ENCODE peak calls at places on chromosomes 5 and 9, in six cellular contexts. One of them, this sample, is unnamed.

GRCh38 chr5:69315972-69316371 is 16.6 kb downstream of the CCDC125 start:
- DNase-seq in endodermal cell: no peak
- DNase-seq in activated naive CD4-positive, alpha-beta T cell: no peak
- DNase-seq in activated CD4-positive, alpha-beta T cell treated with anti-CD3 and anti-CD28 coated beads, Interleukin-2, amount 50 U/mL, for 1 hour: no peak
- DNase-seq in nephron progenitor cell: no peak
- DNase-seq in NCI-H510A: no peak
- DNase-seq in this sample: no peak

GRCh38 chr5:69265931-69266330 is 31.2 kb downstream of the CDK7 start:
- DNase-seq in endodermal cell: peak
- DNase-seq in activated naive CD4-positive, alpha-beta T cell: no peak
- DNase-seq in activated CD4-positive, alpha-beta T cell treated with anti-CD3 and anti-CD28 coated beads, Interleukin-2, amount 50 U/mL, for 1 hour: no peak
- DNase-seq in nephron progenitor cell: peak
- DNase-seq in NCI-H510A: no peak
- DNase-seq in this sample: no peak

GRCh38 chr5:1778138-1779020 is 21.3 kb downstream of the MRPL36 start:
- DNase-seq in endodermal cell: no peak
- DNase-seq in activated naive CD4-positive, alpha-beta T cell: no peak
- DNase-seq in activated CD4-positive, alpha-beta T cell treated with anti-CD3 and anti-CD28 coated beads, Interleukin-2, amount 50 U/mL, for 1 hour: no peak
- DNase-seq in nephron progenitor cell: no peak
- DNase-seq in NCI-H510A: no peak
- DNase-seq in this sample: no peak

GRCh38 chr5:36261186-36261585 is 19.5 kb upstream of the NADK2 start:
- DNase-seq in endodermal cell: no peak
- DNase-seq in activated naive CD4-positive, alpha-beta T cell: no peak
- DNase-seq in activated CD4-positive, alpha-beta T cell treated with anti-CD3 and anti-CD28 coated beads, Interleukin-2, amount 50 U/mL, for 1 hour: no peak
- DNase-seq in nephron progenitor cell: no peak
- DNase-seq in NCI-H510A: no peak
- DNase-seq in this sample: no peak

GRCh38 chr5:141655020-141655419 is 3.8 kb upstream of the FCHSD1 start:
- DNase-seq in endodermal cell: no peak
- DNase-seq in activated naive CD4-positive, alpha-beta T cell: no peak
- DNase-seq in activated CD4-positive, alpha-beta T cell treated with anti-CD3 and anti-CD28 coated beads, Interleukin-2, amount 50 U/mL, for 1 hour: no peak
- DNase-seq in nephron progenitor cell: no peak
- DNase-seq in NCI-H510A: no peak
- DNase-seq in this sample: no peak

GRCh38 chr5:96509313-96509712 is 76.3 kb upstream of the PCSK1 start:
- DNase-seq in endodermal cell: no peak
- DNase-seq in activated naive CD4-positive, alpha-beta T cell: no peak
- DNase-seq in activated CD4-positive, alpha-beta T cell treated with anti-CD3 and anti-CD28 coated beads, Interleukin-2, amount 50 U/mL, for 1 hour: no peak
- DNase-seq in nephron progenitor cell: no peak
- DNase-seq in NCI-H510A: no peak
- DNase-seq in this sample: no peak

GRCh38 chr5:142023836-142024235 is 11.0 kb upstream of the GNPDA1 start:
- DNase-seq in endodermal cell: peak
- DNase-seq in activated naive CD4-positive, alpha-beta T cell: no peak
- DNase-seq in activated CD4-positive, alpha-beta T cell treated with anti-CD3 and anti-CD28 coated beads, Interleukin-2, amount 50 U/mL, for 1 hour: no peak
- DNase-seq in nephron progenitor cell: no peak
- DNase-seq in NCI-H510A: no peak
- DNase-seq in this sample: no peak

GRCh38 chr5:32506809-32507208 is 62.3 kb upstream of the ZFR start:
- DNase-seq in endodermal cell: no peak
- DNase-seq in activated naive CD4-positive, alpha-beta T cell: no peak
- DNase-seq in activated CD4-positive, alpha-beta T cell treated with anti-CD3 and anti-CD28 coated beads, Interleukin-2, amount 50 U/mL, for 1 hour: no peak
- DNase-seq in nephron progenitor cell: no peak
- DNase-seq in NCI-H510A: no peak
- DNase-seq in this sample: no peak

GRCh38 chr5:148816822-148817221 is 9.6 kb upstream of the ADRB2 start:
- DNase-seq in endodermal cell: no peak
- DNase-seq in activated naive CD4-positive, alpha-beta T cell: no peak
- DNase-seq in activated CD4-positive, alpha-beta T cell treated with anti-CD3 and anti-CD28 coated beads, Interleukin-2, amount 50 U/mL, for 1 hour: no peak
- DNase-seq in nephron progenitor cell: no peak
- DNase-seq in NCI-H510A: no peak
- DNase-seq in this sample: no peak

GRCh38 chr5:148794729-148795590 is 31.5 kb upstream of the ADRB2 start:
- DNase-seq in endodermal cell: no peak
- DNase-seq in activated naive CD4-positive, alpha-beta T cell: no peak
- DNase-seq in activated CD4-positive, alpha-beta T cell treated with anti-CD3 and anti-CD28 coated beads, Interleukin-2, amount 50 U/mL, for 1 hour: no peak
- DNase-seq in nephron progenitor cell: no peak
- DNase-seq in NCI-H510A: no peak
- DNase-seq in this sample: no peak

GRCh38 chr5:138449501-138450239 is 10.8 kb downstream of the REEP2 start:
- DNase-seq in endodermal cell: peak
- DNase-seq in activated naive CD4-positive, alpha-beta T cell: peak
- DNase-seq in activated CD4-positive, alpha-beta T cell treated with anti-CD3 and anti-CD28 coated beads, Interleukin-2, amount 50 U/mL, for 1 hour: peak
- DNase-seq in nephron progenitor cell: peak
- DNase-seq in NCI-H510A: peak
- DNase-seq in this sample: peak

GRCh38 chr5:41346609-41347008 is 133.3 kb upstream of the C6 start:
- DNase-seq in endodermal cell: no peak
- DNase-seq in activated naive CD4-positive, alpha-beta T cell: no peak
- DNase-seq in activated CD4-positive, alpha-beta T cell treated with anti-CD3 and anti-CD28 coated beads, Interleukin-2, amount 50 U/mL, for 1 hour: no peak
- DNase-seq in nephron progenitor cell: no peak
- DNase-seq in NCI-H510A: no peak
- DNase-seq in this sample: no peak

GRCh38 chr5:176466245-176466871 is 18.2 kb downstream of the FAF2 start:
- DNase-seq in endodermal cell: peak
- DNase-seq in activated naive CD4-positive, alpha-beta T cell: no peak
- DNase-seq in activated CD4-positive, alpha-beta T cell treated with anti-CD3 and anti-CD28 coated beads, Interleukin-2, amount 50 U/mL, for 1 hour: no peak
- DNase-seq in nephron progenitor cell: no peak
- DNase-seq in NCI-H510A: no peak
- DNase-seq in this sample: no peak

GRCh38 chr9:36987891-36988290 is 46.2 kb downstream of the PAX5 start:
- DNase-seq in endodermal cell: peak
- DNase-seq in activated naive CD4-positive, alpha-beta T cell: no peak
- DNase-seq in activated CD4-positive, alpha-beta T cell treated with anti-CD3 and anti-CD28 coated beads, Interleukin-2, amount 50 U/mL, for 1 hour: no peak
- DNase-seq in nephron progenitor cell: no peak
- DNase-seq in NCI-H510A: no peak
- DNase-seq in this sample: no peak

GRCh38 chr9:446074-446699 is 231.5 kb downstream of the DOCK8 start:
- DNase-seq in endodermal cell: no peak
- DNase-seq in activated naive CD4-positive, alpha-beta T cell: no peak
- DNase-seq in activated CD4-positive, alpha-beta T cell treated with anti-CD3 and anti-CD28 coated beads, Interleukin-2, amount 50 U/mL, for 1 hour: no peak
- DNase-seq in nephron progenitor cell: no peak
- DNase-seq in NCI-H510A: no peak
- DNase-seq in this sample: no peak

GRCh38 chr9:127751269-127752054 is 16.4 kb upstream of the TOR2A start:
- DNase-seq in endodermal cell: peak
- DNase-seq in activated naive CD4-positive, alpha-beta T cell: no peak
- DNase-seq in activated CD4-positive, alpha-beta T cell treated with anti-CD3 and anti-CD28 coated beads, Interleukin-2, amount 50 U/mL, for 1 hour: no peak
- DNase-seq in nephron progenitor cell: peak
- DNase-seq in NCI-H510A: no peak
- DNase-seq in this sample: no peak

GRCh38 chr5:136066705-136067271 is 38.0 kb downstream of the TGFBI start:
- DNase-seq in endodermal cell: peak
- DNase-seq in activated naive CD4-positive, alpha-beta T cell: no peak
- DNase-seq in activated CD4-positive, alpha-beta T cell treated with anti-CD3 and anti-CD28 coated beads, Interleukin-2, amount 50 U/mL, for 1 hour: no peak
- DNase-seq in nephron progenitor cell: no peak
- DNase-seq in NCI-H510A: no peak
- DNase-seq in this sample: no peak

GRCh38 chr9:37417857-37418618 is 4.5 kb upstream of the GRHPR start:
- DNase-seq in endodermal cell: no peak
- DNase-seq in activated naive CD4-positive, alpha-beta T cell: no peak
- DNase-seq in activated CD4-positive, alpha-beta T cell treated with anti-CD3 and anti-CD28 coated beads, Interleukin-2, amount 50 U/mL, for 1 hour: no peak
- DNase-seq in nephron progenitor cell: no peak
- DNase-seq in NCI-H510A: no peak
- DNase-seq in this sample: no peak

GRCh38 chr5:21862986-21863385 is 990.2 kb downstream of the CDH12 start:
- DNase-seq in endodermal cell: no peak
- DNase-seq in activated naive CD4-positive, alpha-beta T cell: no peak
- DNase-seq in activated CD4-positive, alpha-beta T cell treated with anti-CD3 and anti-CD28 coated beads, Interleukin-2, amount 50 U/mL, for 1 hour: no peak
- DNase-seq in nephron progenitor cell: no peak
- DNase-seq in NCI-H510A: peak
- DNase-seq in this sample: no peak

GRCh38 chr5:149510136-149510535 is 41.1 kb downstream of the CSNK1A1 start:
- DNase-seq in endodermal cell: no peak
- DNase-seq in activated naive CD4-positive, alpha-beta T cell: no peak
- DNase-seq in activated CD4-positive, alpha-beta T cell treated with anti-CD3 and anti-CD28 coated beads, Interleukin-2, amount 50 U/mL, for 1 hour: no peak
- DNase-seq in nephron progenitor cell: no peak
- DNase-seq in NCI-H510A: no peak
- DNase-seq in this sample: no peak

This sample was measured in cerebellar nuclear complex.